ENCODE peak calls at places on chromosomes 7 and 10, in six cellular contexts. Q, S, Y, Z, D and H are unnamed samples.

GRCh38 chr7:133115596-133115995 is 33.7 kb upstream of the CHCHD3 start:
- DNase-seq in Q (no peak), S (no peak), Y (no peak), Z (no peak), D (no peak), H (no peak)

GRCh38 chr10:63465293-63466167 is at the start of gene JMJD1C:
- DNase-seq in Q (peak), S (peak), Y (peak), Z (peak), D (peak), H (peak)

GRCh38 chr10:133012573-133013359 is 70.4 kb upstream of the CFAP46 start:
- DNase-seq in Q (no peak), S (peak), Y (no peak), Z (no peak), D (no peak), H (no peak)

GRCh38 chr7:139153832-139154231 is 44.3 kb upstream of the ZC3HAV1 start:
- DNase-seq in Q (no peak), S (no peak), Y (peak), Z (no peak), D (no peak), H (no peak)

GRCh38 chr10:103917326-103918052 is 495 bp downstream of the STN1 start:
- DNase-seq in Q (no peak), S (peak), Y (no peak), Z (peak), D (peak), H (no peak)

GRCh38 chr10:94299417-94299816 is 63.3 kb downstream of the NOC3L start:
- DNase-seq in Q (peak), S (no peak), Y (peak), Z (no peak), D (no peak), H (no peak)

GRCh38 chr7:123271231-123271630 is 71.5 kb upstream of the SLC13A1 start:
- DNase-seq in Q (peak), S (no peak), Y (peak), Z (no peak), D (no peak), H (no peak)

GRCh38 chr10:8444630-8445029 is 390.1 kb downstream of the GATA3 start:
- DNase-seq in Q (peak), S (no peak), Y (peak), Z (no peak), D (no peak), H (peak)

GRCh38 chr7:94883676-94884075 is 23.7 kb upstream of the PPP1R9A start:
- DNase-seq in Q (no peak), S (no peak), Y (no peak), Z (no peak), D (no peak), H (no peak)

GRCh38 chr7:130733866-130734524 is at the start of gene KLF14:
- DNase-seq in Q (no peak), S (peak), Y (peak), Z (peak), D (peak), H (peak)
- H3K27ac ChIP-seq in Q (no peak), S (no peak), Y (no peak), Z (no peak), D (peak), H (no peak)

GRCh38 chr7:2878306-2878705 is 34.2 kb upstream of the GNA12 start:
- DNase-seq in Q (no peak), S (no peak), Y (no peak), Z (no peak), D (no peak), H (no peak)
- H3K27ac ChIP-seq in Q (no peak), S (no peak), Y (no peak), Z (no peak), D (no peak), H (no peak)

GRCh38 chr7:40469481-40469880 is 334.7 kb downstream of the SUGCT start:
- DNase-seq in Q (peak), S (no peak), Y (peak), Z (no peak), D (no peak), H (no peak)
- H3K27ac ChIP-seq in Q (no peak), S (peak), Y (no peak), Z (no peak), D (no peak), H (no peak)

GRCh38 chr7:25711940-25712339 is 440.1 kb upstream of the NFE2L3 start:
- DNase-seq in Q (no peak), S (no peak), Y (no peak), Z (no peak), D (no peak), H (no peak)

GRCh38 chr7:25710954-25711353 is 441.0 kb upstream of the NFE2L3 start:
- DNase-seq in Q (no peak), S (no peak), Y (no peak), Z (no peak), D (no peak), H (no peak)

GRCh38 chr7:25714013-25714412 is 438.0 kb upstream of the NFE2L3 start:
- DNase-seq in Q (no peak), S (no peak), Y (no peak), Z (no peak), D (no peak), H (no peak)

GRCh38 chr7:25716421-25716820 is 435.6 kb upstream of the NFE2L3 start:
- DNase-seq in Q (peak), S (no peak), Y (peak), Z (no peak), D (no peak), H (no peak)

DNA sequence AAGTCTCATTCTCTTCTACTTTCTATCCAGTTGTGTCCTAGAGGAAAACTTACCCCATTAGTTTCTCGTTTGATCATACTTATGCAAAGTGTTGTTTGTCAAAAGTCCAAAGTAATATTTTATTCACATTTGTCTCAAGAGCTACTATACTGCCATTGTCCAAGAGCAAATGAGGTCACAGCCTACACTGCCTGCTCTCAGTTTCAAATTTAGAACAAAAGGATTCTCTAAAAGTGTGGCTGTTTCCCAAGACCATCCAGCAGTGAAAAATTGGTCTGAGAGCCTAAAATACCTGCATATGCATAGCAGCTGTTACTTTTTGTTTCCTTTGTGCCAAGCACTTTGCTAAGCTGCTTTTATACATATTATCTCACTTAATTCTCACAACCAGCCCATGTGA is 439.5 kb upstream of the NFE2L3 start:
- DNase-seq in Q (no peak), S (no peak), Y (no peak), Z (no peak), D (no peak), H (no peak)
- H3K27ac ChIP-seq in Q (no peak), S (no peak), Y (no peak), Z (no peak), D (no peak), H (no peak)

GRCh38 chr7:134804351-134804750 is 24.9 kb downstream of the CALD1 start:
- DNase-seq in Q (no peak), S (no peak), Y (peak), Z (no peak), D (no peak), H (no peak)
- H3K27ac ChIP-seq in Q (no peak), S (no peak), Y (no peak), Z (no peak), D (no peak), H (no peak)

GRCh38 chr7:22824760-22825159 is 2.1 kb upstream of the TOMM7 start:
- DNase-seq in Q (no peak), S (no peak), Y (no peak), Z (no peak), D (no peak), H (no peak)

GRCh38 chr7:22823142-22823497 is 471 bp upstream of the TOMM7 start:
- DNase-seq in Q (no peak), S (no peak), Y (no peak), Z (no peak), D (no peak), H (no peak)

GRCh38 chr7:22819476-22819875 is 3.2 kb downstream of the TOMM7 start:
- DNase-seq in Q (no peak), S (no peak), Y (no peak), Z (no peak), D (no peak), H (no peak)

GRCh38 chr7:22822486-22823141 is at the start of gene TOMM7:
- DNase-seq in Q (peak), S (peak), Y (peak), Z (peak), D (peak), H (peak)

DNA sequence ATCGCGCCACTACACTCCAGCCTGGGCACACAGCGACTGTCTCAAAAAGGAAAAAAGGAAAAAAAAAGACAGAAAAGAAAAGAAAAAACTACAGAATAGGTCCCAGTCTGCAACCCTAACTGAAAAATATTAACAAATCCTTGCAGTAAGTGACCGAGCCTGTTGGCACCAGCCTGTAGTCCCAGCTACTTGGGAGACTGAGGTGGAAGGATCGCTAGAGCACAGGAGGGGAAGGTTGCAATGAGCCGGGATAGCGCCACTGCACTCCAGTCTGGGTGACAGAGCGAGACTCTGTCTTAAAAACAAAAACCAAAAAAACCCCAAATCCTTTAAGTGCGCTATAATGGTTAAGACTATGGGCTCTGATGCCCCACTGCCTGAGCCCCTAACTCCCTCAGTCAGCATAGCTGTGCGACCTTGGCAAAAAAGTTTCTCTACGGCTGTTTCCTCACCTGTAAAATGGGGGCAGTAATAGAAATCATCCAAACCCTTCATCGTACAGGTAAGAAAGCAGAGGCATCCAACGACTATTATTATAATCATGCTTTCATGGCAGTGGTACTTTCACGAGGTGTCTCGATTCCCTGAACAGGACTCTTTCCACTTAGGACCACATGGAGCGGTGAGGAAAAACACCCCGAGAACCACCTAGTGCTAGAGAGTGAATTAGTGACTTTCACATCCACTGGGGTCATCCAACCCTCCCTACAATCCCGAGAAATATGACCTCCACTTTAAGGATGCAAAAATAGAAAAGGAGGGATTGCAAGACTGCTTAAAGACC is 755 bp downstream of the TOMM7 start:
- DNase-seq in Q (peak), S (no peak), Y (peak), Z (no peak), D (peak), H (no peak)
- H3K27ac ChIP-seq in Q (peak), S (peak), Y (no peak), Z (no peak), D (peak), H (peak)